ENCODE peak calls at places on chromosomes 11 and 22, in five cellular contexts. K, D, O, N and B are unnamed samples.

GRCh38 chr11:104694259-104695070 is 203.8 kb downstream of the CASP12 start:
- DNase-seq in K (no peak), D (peak), O (no peak), N (no peak), B (no peak)

GRCh38 chr22:23088199-23088604 is 17.9 kb downstream of the GNAZ start:
- DNase-seq in K (no peak), D (peak), O (no peak), N (no peak), B (no peak)

GRCh38 chr22:39960791-39961746 is 872 bp downstream of the TMA7B start:
- DNase-seq in K (peak), D (peak), O (peak), N (peak), B (peak)

GRCh38 chr11:83355406-83355805 is 69.2 kb upstream of the CCDC90B start:
- DNase-seq in K (no peak), D (no peak), O (no peak), N (no peak), B (no peak)

GRCh38 chr11:4704054-4704789 is at the start of gene MMP26:
- DNase-seq in K (no peak), D (peak), O (no peak), N (no peak), B (no peak)

GRCh38 chr11:44614281-44614680 is 48.8 kb downstream of the CD82 start:
- DNase-seq in K (no peak), D (no peak), O (no peak), N (no peak), B (no peak)

GRCh38 chr22:38196791-38197429 is 4.9 kb upstream of the MAFF start:
- DNase-seq in K (no peak), D (no peak), O (no peak), N (no peak), B (no peak)

GRCh38 chr11:65442952-65443351 is 20.4 kb downstream of the NEAT1 start:
- DNase-seq in K (no peak), D (peak), O (no peak), N (no peak), B (no peak)

GRCh38 chr22:31846161-31847115 is 92.6 kb downstream of the DEPDC5 start:
- DNase-seq in K (peak), D (no peak), O (no peak), N (no peak), B (no peak)

GRCh38 chr22:29071261-29072045 is 1.4 kb upstream of the KREMEN1 start:
- DNase-seq in K (peak), D (peak), O (no peak), N (peak), B (no peak)

GRCh38 chr11:1870721-1871466 is 18.0 kb downstream of the LSP1 start:
- DNase-seq in K (no peak), D (no peak), O (no peak), N (peak), B (peak)

GRCh38 chr11:81573367-81573766 is 1160.3 kb downstream of the FAM181B start:
- DNase-seq in K (no peak), D (no peak), O (no peak), N (no peak), B (no peak)

GRCh38 chr11:71519546-71519945 is 7.5 kb upstream of the KRTAP5-7 start:
- DNase-seq in K (no peak), D (no peak), O (no peak), N (no peak), B (no peak)

GRCh38 chr11:135027461-135027860 is 615.4 kb upstream of the B3GAT1 start:
- DNase-seq in K (peak), D (peak), O (no peak), N (no peak), B (no peak)

GRCh38 chr11:68780829-68781228 is 29.5 kb upstream of the TESMIN start:
- DNase-seq in K (no peak), D (no peak), O (no peak), N (no peak), B (no peak)

GRCh38 chr11:125451400-125452124 is 44.5 kb downstream of the FEZ1 start:
- DNase-seq in K (no peak), D (peak), O (peak), N (no peak), B (no peak)

GRCh38 chr11:104668797-104669463 is 229.3 kb downstream of the CASP12 start:
- DNase-seq in K (peak), D (peak), O (peak), N (no peak), B (no peak)

GRCh38 chr11:70078095-70078795 is at the start of gene ANO1:
- DNase-seq in K (no peak), D (no peak), O (no peak), N (no peak), B (no peak)

GRCh38 chr11:111309516-111309915 is 11.2 kb downstream of the POU2AF3 start:
- DNase-seq in K (no peak), D (no peak), O (no peak), N (no peak), B (no peak)

GRCh38 chr22:21762712-21763581 is 27.4 kb upstream of the YPEL1 start:
- DNase-seq in K (no peak), D (no peak), O (no peak), N (no peak), B (no peak)

GRCh38 chr11:95360382-95360781 is 129.4 kb upstream of the SESN3 start:
- DNase-seq in K (no peak), D (no peak), O (no peak), N (no peak), B (no peak)

GRCh38 chr22:40276877-40277823 is 69.2 kb upstream of the ADSL start:
- DNase-seq in K (no peak), D (no peak), O (no peak), N (no peak), B (no peak)

GRCh38 chr11:73159981-73160777 is 18.1 kb upstream of the FCHSD2 start:
- DNase-seq in K (no peak), D (no peak), O (no peak), N (no peak), B (no peak)

GRCh38 chr22:33544707-33545106 is 375.6 kb downstream of the LARGE1 start:
- DNase-seq in K (no peak), D (peak), O (no peak), N (no peak), B (no peak)